ENCODE peak calls at places on chromosomes 6 and 20, in four cellular contexts. One of them, this sample, is unnamed.

GRCh38 chr20:37383229-37383989 is 37.5 kb downstream of the SRC start:
- DNase-seq in AG20443: peak; percentile 65
- DNase-seq in fibroblast of lung: peak; percentile 72
- DNase-seq in left ventricle myocardium inferior: no peak
- DNase-seq in this sample: peak; percentile 66

GRCh38 chr6:20770776-20771175 is 236.5 kb downstream of the CDKAL1 start:
- DNase-seq in AG20443: peak; percentile 14
- DNase-seq in fibroblast of lung: peak; percentile 9
- DNase-seq in left ventricle myocardium inferior: no peak
- DNase-seq in this sample: no peak

GRCh38 chr20:22597303-22597702 is 12.9 kb upstream of the FOXA2 start:
- DNase-seq in AG20443: no peak
- DNase-seq in fibroblast of lung: no peak
- DNase-seq in left ventricle myocardium inferior: no peak
- DNase-seq in this sample: no peak

GRCh38 chr6:106104476-106104875 is 18.3 kb downstream of the PRDM1 start:
- DNase-seq in AG20443: no peak
- DNase-seq in fibroblast of lung: no peak
- DNase-seq in left ventricle myocardium inferior: no peak
- DNase-seq in this sample: no peak

GRCh38 chr20:5316188-5317158 is at the start of gene PROKR2:
- DNase-seq in AG20443: no peak
- DNase-seq in fibroblast of lung: no peak
- DNase-seq in left ventricle myocardium inferior: no peak
- DNase-seq in this sample: no peak

GRCh38 chr6:11404081-11404480 is 133.5 kb upstream of the TMEM170B start:
- DNase-seq in AG20443: no peak
- DNase-seq in fibroblast of lung: no peak
- DNase-seq in left ventricle myocardium inferior: no peak
- DNase-seq in this sample: no peak

GRCh38 chr20:41746635-41747034 is 128.5 kb upstream of the CHD6 start:
- DNase-seq in AG20443: no peak
- DNase-seq in fibroblast of lung: no peak
- DNase-seq in left ventricle myocardium inferior: no peak
- DNase-seq in this sample: no peak

GRCh38 chr6:157460182-157460999 is 79.4 kb downstream of the ZDHHC14 start:
- DNase-seq in AG20443: no peak
- DNase-seq in fibroblast of lung: peak; percentile 69
- DNase-seq in left ventricle myocardium inferior: no peak
- DNase-seq in this sample: peak; percentile 67

GRCh38 chr6:109795994-109796555 is 105.0 kb downstream of the FIG4 start:
- DNase-seq in AG20443: peak; percentile 27
- DNase-seq in fibroblast of lung: peak; percentile 53
- DNase-seq in left ventricle myocardium inferior: no peak
- DNase-seq in this sample: peak; percentile 52

GRCh38 chr6:3019749-3020320 is 20.1 kb downstream of the NQO2 start:
- DNase-seq in AG20443: no peak
- DNase-seq in fibroblast of lung: no peak
- DNase-seq in left ventricle myocardium inferior: no peak
- DNase-seq in this sample: no peak

GRCh38 chr6:99013661-99014458 is 66.1 kb upstream of the FBXL4 start:
- DNase-seq in AG20443: no peak
- DNase-seq in fibroblast of lung: peak; percentile 37
- DNase-seq in left ventricle myocardium inferior: no peak
- DNase-seq in this sample: no peak

GRCh38 chr20:44495257-44495656 is 19.6 kb downstream of the TTPAL start:
- DNase-seq in AG20443: no peak
- DNase-seq in fibroblast of lung: peak; percentile 75
- DNase-seq in left ventricle myocardium inferior: no peak
- DNase-seq in this sample: no peak

GRCh38 chr20:658202-658601 is 5.2 kb upstream of the SRXN1 start:
- DNase-seq in AG20443: no peak
- DNase-seq in fibroblast of lung: no peak
- DNase-seq in left ventricle myocardium inferior: no peak
- DNase-seq in this sample: no peak

GRCh38 chr6:149225946-149226345 is 91.6 kb upstream of the TAB2 start:
- DNase-seq in AG20443: no peak
- DNase-seq in fibroblast of lung: no peak
- DNase-seq in left ventricle myocardium inferior: no peak
- DNase-seq in this sample: no peak

GRCh38 chr20:34185766-34186620 is 55.2 kb upstream of the ASIP start:
- DNase-seq in AG20443: peak; percentile 83
- DNase-seq in fibroblast of lung: no peak
- DNase-seq in left ventricle myocardium inferior: no peak
- DNase-seq in this sample: no peak

GRCh38 chr6:111250743-111251406 is 163.6 kb downstream of the SLC16A10 start:
- DNase-seq in AG20443: no peak
- DNase-seq in fibroblast of lung: no peak
- DNase-seq in left ventricle myocardium inferior: no peak
- DNase-seq in this sample: no peak

GRCh38 chr6:166554316-166554715 is 32.2 kb downstream of the RAMACL start:
- DNase-seq in AG20443: no peak
- DNase-seq in fibroblast of lung: no peak
- DNase-seq in left ventricle myocardium inferior: peak; percentile 45
- DNase-seq in this sample: no peak

GRCh38 chr6:70310063-70310694 is 7.3 kb upstream of the COL9A1 start:
- DNase-seq in AG20443: no peak
- DNase-seq in fibroblast of lung: peak; percentile 36
- DNase-seq in left ventricle myocardium inferior: no peak
- DNase-seq in this sample: peak; percentile 54

GRCh38 chr6:52262620-52263344 is 18.5 kb upstream of the IL17F start:
- DNase-seq in AG20443: no peak
- DNase-seq in fibroblast of lung: no peak
- DNase-seq in left ventricle myocardium inferior: no peak
- DNase-seq in this sample: no peak

GRCh38 chr20:13613917-13614316 is 24.8 kb downstream of the TASP1 start:
- DNase-seq in AG20443: no peak
- DNase-seq in fibroblast of lung: peak; percentile 67
- DNase-seq in left ventricle myocardium inferior: no peak
- DNase-seq in this sample: peak; percentile 3

GRCh38 chr6:36912583-36912982 is 26.8 kb downstream of the C6orf89 start:
- DNase-seq in AG20443: peak; percentile 83
- DNase-seq in fibroblast of lung: peak; percentile 91
- DNase-seq in left ventricle myocardium inferior: no peak
- DNase-seq in this sample: no peak

GRCh38 chr6:163232649-163233048 is 181.9 kb upstream of the QKI start:
- DNase-seq in AG20443: no peak
- DNase-seq in fibroblast of lung: no peak
- DNase-seq in left ventricle myocardium inferior: no peak
- DNase-seq in this sample: no peak

GRCh38 chr6:150142657-150143501 is at the start of gene PPP1R14C:
- DNase-seq in AG20443: peak; percentile 85
- DNase-seq in fibroblast of lung: peak; percentile 51
- DNase-seq in left ventricle myocardium inferior: peak; percentile 40
- DNase-seq in this sample: no peak

GRCh38 chr6:36033935-36034334 is 6.3 kb downstream of the MAPK14 start:
- DNase-seq in AG20443: no peak
- DNase-seq in fibroblast of lung: peak; percentile 52
- DNase-seq in left ventricle myocardium inferior: no peak
- DNase-seq in this sample: no peak

GRCh38 chr20:36468149-36469000 is 72.9 kb upstream of the MYL9 start:
- DNase-seq in AG20443: no peak
- DNase-seq in fibroblast of lung: peak; percentile 38
- DNase-seq in left ventricle myocardium inferior: no peak
- DNase-seq in this sample: peak; percentile 48

GRCh38 chr6:119179842-119180241 is 101.4 kb upstream of the FAM184A start:
- DNase-seq in AG20443: no peak
- DNase-seq in fibroblast of lung: peak; percentile 12
- DNase-seq in left ventricle myocardium inferior: no peak
- DNase-seq in this sample: no peak

GRCh38 chr6:52517502-52518278 is 59.2 kb downstream of the TRAM2 start:
- DNase-seq in AG20443: peak; percentile 91
- DNase-seq in fibroblast of lung: peak; percentile 97
- DNase-seq in left ventricle myocardium inferior: peak; percentile 86
- DNase-seq in this sample: peak; percentile 94

GRCh38 chr20:38748863-38749153 is 548 bp downstream of the ACTR5 start:
- DNase-seq in AG20443: no peak
- DNase-seq in fibroblast of lung: no peak
- DNase-seq in left ventricle myocardium inferior: no peak
- DNase-seq in this sample: no peak

GRCh38 chr6:138499303-138499991 is at the start of gene NHSL1:
- DNase-seq in AG20443: peak; percentile 21
- DNase-seq in fibroblast of lung: peak; percentile 71
- DNase-seq in left ventricle myocardium inferior: no peak
- DNase-seq in this sample: no peak

GRCh38 chr6:18327621-18328548 is 59.3 kb upstream of the RNF144B start:
- DNase-seq in AG20443: peak; percentile 20
- DNase-seq in fibroblast of lung: no peak
- DNase-seq in left ventricle myocardium inferior: no peak
- DNase-seq in this sample: peak; percentile 56

GRCh38 chr20:41631826-41632225 is 13.6 kb upstream of the CHD6 start:
- DNase-seq in AG20443: peak; percentile 90
- DNase-seq in fibroblast of lung: peak; percentile 88
- DNase-seq in left ventricle myocardium inferior: peak; percentile 59
- DNase-seq in this sample: no peak

GRCh38 chr6:224350-224749 is 67.9 kb upstream of the DUSP22 start:
- DNase-seq in AG20443: no peak
- DNase-seq in fibroblast of lung: no peak
- DNase-seq in left ventricle myocardium inferior: no peak
- DNase-seq in this sample: no peak

GRCh38 chr6:105545947-105546710 is 143.2 kb upstream of the PREP start:
- DNase-seq in AG20443: peak; percentile 75
- DNase-seq in fibroblast of lung: peak; percentile 81
- DNase-seq in left ventricle myocardium inferior: no peak
- DNase-seq in this sample: no peak

GRCh38 chr20:37261714-37262113 is at the start of gene GHRH:
- DNase-seq in AG20443: no peak
- DNase-seq in fibroblast of lung: no peak
- DNase-seq in left ventricle myocardium inferior: no peak
- DNase-seq in this sample: no peak

GRCh38 chr6:83285917-83286316 is 92.8 kb downstream of the RWDD2A start:
- DNase-seq in AG20443: no peak
- DNase-seq in fibroblast of lung: no peak
- DNase-seq in left ventricle myocardium inferior: no peak
- DNase-seq in this sample: no peak

GRCh38 chr6:72425003-72425681 is 196.7 kb upstream of the KCNQ5 start:
- DNase-seq in AG20443: peak; percentile 81
- DNase-seq in fibroblast of lung: peak; percentile 97
- DNase-seq in left ventricle myocardium inferior: no peak
- DNase-seq in this sample: no peak

GRCh38 chr20:31835977-31836852 is 9.2 kb downstream of the FOXS1 start:
- DNase-seq in AG20443: peak; percentile 96
- DNase-seq in fibroblast of lung: peak; percentile 95
- DNase-seq in left ventricle myocardium inferior: peak; percentile 79
- DNase-seq in this sample: peak; percentile 88

GRCh38 chr6:107786709-107787588 is 37.2 kb downstream of the SCML4 start:
- DNase-seq in AG20443: no peak
- DNase-seq in fibroblast of lung: no peak
- DNase-seq in left ventricle myocardium inferior: no peak
- DNase-seq in this sample: no peak

GRCh38 chr20:3766381-3766780 is 1.2 kb downstream of the ADISSP start:
- DNase-seq in AG20443: no peak
- DNase-seq in fibroblast of lung: no peak
- DNase-seq in left ventricle myocardium inferior: no peak
- DNase-seq in this sample: no peak

GRCh38 chr6:105302617-105303128 is 100.2 kb downstream of the PREP start:
- DNase-seq in AG20443: peak; percentile 74
- DNase-seq in fibroblast of lung: no peak
- DNase-seq in left ventricle myocardium inferior: no peak
- DNase-seq in this sample: no peak